ENCODE peak calls at places on chromosome 7, in nine cellular contexts. Q, R, X, I, W, P, G, H and F are unnamed samples. For H3K27me3, the result is how much of the 10 kb centered on the place peaks cover.

GRCh38 chr7:121697731-121698396 is 175.1 kb upstream of the PTPRZ1 start:
- DNase-seq in Q (no peak), R (no peak), X (no peak), I (no peak), W (no peak), P (no peak), G (no peak), H (no peak), F (no peak)

GRCh38 chr7:87934699-87935372 is 785 bp downstream of the ADAM22 start:
- DNase-seq in Q (peak), R (no peak), X (no peak), I (no peak), W (no peak), P (peak), G (peak), H (no peak), F (no peak)

GRCh38 chr7:145875267-145875666 is 241.3 kb upstream of the CNTNAP2 start:
- DNase-seq in Q (no peak), R (no peak), X (no peak), I (no peak), W (no peak), P (no peak), G (no peak), H (no peak), F (no peak)

GRCh38 chr7:36673703-36674102 is 50.6 kb downstream of the AOAH start:
- DNase-seq in Q (no peak), R (no peak), X (no peak), I (no peak), W (no peak), P (no peak), G (no peak), H (no peak), F (no peak)

GRCh38 chr7:88218428-88218745 is 1.5 kb downstream of the SRI start:
- DNase-seq in Q (no peak), R (no peak), X (no peak), I (no peak), W (no peak), P (no peak), G (no peak), H (no peak), F (no peak)

GRCh38 chr7:152747224-152747623 is 12.3 kb upstream of the ACTR3B start:
- DNase-seq in Q (no peak), R (no peak), X (no peak), I (no peak), W (no peak), P (no peak), G (no peak), H (no peak), F (no peak)

GRCh38 chr7:98927125-98927524 is 48.8 kb downstream of the TRRAP start:
- DNase-seq in Q (no peak), R (no peak), X (no peak), I (no peak), W (no peak), P (no peak), G (no peak), H (no peak), F (no peak)

GRCh38 chr7:37065779-37066271 is 341.5 kb upstream of the AOAH start:
- DNase-seq in Q (no peak), R (no peak), X (no peak), I (no peak), W (no peak), P (peak), G (no peak), H (no peak), F (no peak)

GRCh38 chr7:7718461-7718860 is at the start of gene RPA3:
- DNase-seq in Q (no peak), R (no peak), X (no peak), I (no peak), W (no peak), P (no peak), G (no peak), H (no peak), F (no peak)

GRCh38 chr7:127745445-127745844 is 93.5 kb downstream of the SND1 start:
- DNase-seq in Q (no peak), R (no peak), X (no peak), I (no peak), W (no peak), P (no peak), G (no peak), H (no peak), F (no peak)

GRCh38 chr7:95104739-95105138 is 197.3 kb downstream of the PPP1R9A start:
- DNase-seq in Q (no peak), R (no peak), X (no peak), I (no peak), W (no peak), P (no peak), G (no peak), H (no peak), F (no peak)

GRCh38 chr7:14691034-14691433 is 211.5 kb downstream of the DGKB start:
- DNase-seq in Q (no peak), R (no peak), X (no peak), I (no peak), W (no peak), P (no peak), G (no peak), H (no peak), F (no peak)

GRCh38 chr7:127154958-127155357 is 97.8 kb downstream of the GRM8 start:
- DNase-seq in Q (no peak), R (no peak), X (no peak), I (no peak), W (no peak), P (no peak), G (no peak), H (no peak), F (no peak)

GRCh38 chr7:106668853-106669539 is 8.0 kb upstream of the CCDC71L start:
- DNase-seq in Q (no peak), R (no peak), X (no peak), I (no peak), W (no peak), P (no peak), G (no peak), H (no peak), F (no peak)

GRCh38 chr7:31873816-31874597 is 187.0 kb downstream of the PPP1R17 start:
- DNase-seq in Q (no peak), R (no peak), X (no peak), I (no peak), W (no peak), P (peak), G (no peak), H (no peak), F (no peak)

GRCh38 chr7:117986645-117987269 is 113.5 kb upstream of the CTTNBP2 start:
- DNase-seq in Q (no peak), R (peak), X (no peak), I (no peak), W (no peak), P (no peak), G (no peak), H (no peak), F (no peak)

GRCh38 chr7:120955577-120956149 is 5.1 kb downstream of the ING3 start:
- DNase-seq in Q (no peak), R (no peak), X (no peak), I (no peak), W (no peak), P (no peak), G (no peak), H (no peak), F (no peak)

GRCh38 chr7:80634505-80634904 is 3.9 kb upstream of the CD36 start:
- DNase-seq in Q (no peak), R (no peak), X (peak), I (no peak), W (no peak), P (no peak), G (no peak), H (no peak), F (no peak)

GRCh38 chr7:4724648-4725013 is 42.5 kb downstream of the FOXK1 start:
- DNase-seq in Q (no peak), R (no peak), X (no peak), I (no peak), W (no peak), P (no peak), G (no peak), H (no peak), F (no peak)

GRCh38 chr7:83267141-83267631 is 104.5 kb upstream of the PCLO start:
- DNase-seq in Q (no peak), R (no peak), X (peak), I (no peak), W (no peak), P (no peak), G (no peak), H (no peak), F (no peak)

GRCh38 chr7:100360102-100360607 is 2.2 kb downstream of the PILRB start:
- DNase-seq in Q (no peak), R (no peak), X (no peak), I (peak), W (peak), P (no peak), G (peak), H (no peak), F (no peak)

GRCh38 chr7:134290286-134290685 is 26.4 kb downstream of the SLC35B4 start:
- DNase-seq in Q (no peak), R (no peak), X (no peak), I (no peak), W (no peak), P (no peak), G (no peak), H (no peak), F (no peak)

GRCh38 chr7:46576950-46577349 is 655.9 kb upstream of the IGFBP3 start:
- DNase-seq in Q (no peak), R (no peak), X (no peak), I (no peak), W (no peak), P (no peak), G (no peak), H (no peak), F (no peak)

GRCh38 chr7:81882086-81882485 is 112.2 kb upstream of the HGF start:
- DNase-seq in Q (no peak), R (no peak), X (no peak), I (no peak), W (no peak), P (no peak), G (no peak), H (no peak), F (no peak)

DNA sequence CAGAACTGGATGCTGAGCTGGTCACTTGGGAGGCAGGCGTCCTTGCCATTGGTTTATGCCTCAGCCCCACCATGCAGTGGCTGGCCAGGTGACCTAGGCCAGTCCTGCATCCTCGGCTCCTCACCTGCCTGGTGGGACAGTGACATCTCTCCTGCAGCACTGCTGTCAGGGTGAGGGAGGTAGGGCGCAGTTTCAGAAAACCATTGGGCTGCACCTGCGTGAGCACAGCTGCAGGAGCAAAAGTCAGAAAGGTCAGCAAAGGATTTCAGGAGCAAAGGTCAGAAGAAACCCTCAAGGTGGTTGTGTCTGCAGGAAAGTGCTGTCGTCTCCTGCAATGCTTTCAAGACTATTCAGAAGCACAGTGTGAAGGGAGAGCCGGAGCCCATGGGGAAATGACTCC is 48.1 kb downstream of the EGFR start:
- DNase-seq in Q (no peak), R (no peak), X (no peak), I (no peak), W (no peak), P (no peak), G (no peak), H (no peak), F (no peak)
- H3K4me3 ChIP-seq in Q (no peak), R (no peak), X (no peak), I (no peak), W (no peak), P (no peak), G (no peak), H (no peak), F (no peak)

GRCh38 chr7:28296571-28297483 is 115.5 kb upstream of the CREB5 start:
- DNase-seq in Q (no peak), R (no peak), X (no peak), I (no peak), W (no peak), P (no peak), G (no peak), H (no peak), F (no peak)
- TF ChIP-seq CTCF in Q (peak), R (peak), X (peak), I (peak), W (peak), P (peak), G (peak), H (no peak), F (peak)

DNA sequence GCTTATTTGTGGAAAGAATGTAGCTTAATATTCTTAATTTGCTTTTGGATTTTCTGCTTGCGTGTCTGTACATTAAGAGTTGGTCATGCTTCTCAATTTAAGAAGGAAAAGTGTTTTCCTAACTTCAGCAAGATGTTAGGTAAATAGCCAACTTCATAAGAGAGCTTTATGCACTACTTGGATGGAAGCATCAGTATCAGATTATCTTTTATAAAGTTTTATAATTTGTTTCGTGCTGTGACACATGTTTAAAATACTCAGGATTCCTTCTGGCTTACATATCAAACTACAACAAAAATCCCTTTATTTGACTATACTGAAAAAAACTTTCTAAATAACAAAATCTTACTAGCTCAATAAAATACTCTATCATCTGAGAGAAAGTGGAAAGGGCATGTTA is 34.8 kb upstream of the AGR2 start:
- DNase-seq in Q (no peak), R (no peak), X (peak), I (no peak), W (no peak), P (no peak), G (no peak), H (no peak), F (no peak)
- H3K27me3 ChIP-seq in Q (under half), R (under half), X (under half), I (under half), W (under half), P (under half), G (under half), H (under half), F (under half)

DNA sequence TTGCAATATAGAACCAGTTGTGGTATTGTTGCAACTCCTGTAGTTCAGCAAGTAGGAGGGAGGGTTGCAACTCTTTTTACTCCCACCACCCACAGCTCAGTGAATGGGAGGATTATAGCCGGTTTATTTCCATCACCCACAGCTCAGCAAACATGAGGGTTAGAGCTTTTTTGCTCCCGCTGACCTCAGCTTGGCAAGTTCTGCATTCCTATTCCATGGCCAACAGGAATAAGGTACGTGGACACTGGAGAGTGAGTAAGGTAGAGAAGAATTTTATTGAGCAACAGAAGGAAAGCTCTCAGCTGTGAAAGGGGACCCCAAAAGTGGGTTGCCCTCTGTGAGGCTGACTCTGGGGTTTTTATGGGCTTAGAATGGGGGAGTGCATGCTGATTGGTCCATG is 167.1 kb upstream of the SMIM30 start:
- DNase-seq in Q (no peak), R (no peak), X (no peak), I (no peak), W (no peak), P (no peak), G (no peak), H (no peak), F (no peak)
- H3K4me3 ChIP-seq in Q (no peak), R (no peak), X (no peak), I (no peak), W (no peak), P (no peak), G (no peak), H (no peak), F (no peak)

DNA sequence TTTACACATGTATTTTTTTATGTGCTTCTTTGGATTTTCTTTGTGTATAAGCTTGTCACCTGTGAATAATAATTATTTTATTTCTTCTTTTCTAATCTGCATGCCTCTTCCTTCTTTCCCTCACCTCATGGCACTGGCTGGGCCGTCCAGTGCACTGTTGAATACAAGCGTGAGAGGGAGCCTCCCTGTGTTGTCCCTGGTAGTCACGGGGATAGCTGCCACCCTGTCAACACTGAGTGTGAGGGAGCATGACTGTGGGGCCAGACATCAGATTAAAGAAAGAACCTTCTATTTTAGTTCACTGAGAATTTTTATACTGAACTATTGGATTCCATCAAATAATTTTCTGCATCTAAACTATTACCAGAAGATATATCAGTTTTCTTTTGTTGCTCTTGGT is 187.9 kb downstream of the CDC14C start:
- DNase-seq in Q (no peak), R (no peak), X (no peak), I (no peak), W (no peak), P (no peak), G (no peak), H (no peak), F (no peak)
- TF ChIP-seq CTCF in Q (no peak), R (no peak), X (no peak), I (no peak), W (no peak), P (no peak), G (no peak), H (no peak), F (no peak)